ENCODE peak calls at places on chromosomes 11 and 22, in seven cellular contexts. W is stimulated activated CD4-positive, alpha-beta T cell treated with anti-CD3 and anti-CD28 coated beads, Interleukin-12 subunit alpha, Interleukin-12 subunit beta, amount 100 ng/mL, for 48 hours; E is stimulated activated CD8-positive, alpha-beta memory T cell treated with anti-CD3 and anti-CD28 coated beads, Interleukin-2, amount 100 ng/mL, for 1 hour; I is ureter; Y is activated CD8-positive, alpha-beta T cell treated with anti-CD3 and anti-CD28 coated beads, Interleukin-2, amount 10 ng/mL, durations not matched to agents 7 days and 5 days; R is stomach; U is AG09309. N is an unnamed sample.

GRCh38 chr22:43670545-43670944 is 141.6 kb downstream of the EFCAB6 start:
- DNase-seq in U (no peak), R (no peak), W (no peak), I (no peak), E (no peak), Y (no peak), N (no peak)

GRCh38 chr11:57917632-57918031 is 106.0 kb upstream of the OR9Q1 start:
- DNase-seq in Y (no peak), I (no peak), R (no peak), W (no peak), E (no peak), U (no peak), N (no peak)

GRCh38 chr22:27620367-27621154 is 181.0 kb downstream of the MN1 start:
- DNase-seq in U (no peak), I (no peak), R (no peak), Y (no peak), W (no peak), E (no peak), N (no peak)

GRCh38 chr22:26593763-26594162 is 3.8 kb upstream of the TPST2 start:
- DNase-seq in Y (no peak), W (no peak), E (no peak), R (no peak), I (no peak), U (no peak), N (no peak)

GRCh38 chr11:19694796-19695345 is 17.8 kb upstream of the NAV2 start:
- DNase-seq in R (no peak), U (no peak), I (no peak), Y (no peak), E (no peak), W (no peak), N (no peak)

GRCh38 chr11:19953909-19954308 is 206.4 kb downstream of the DBX1 start:
- DNase-seq in W (no peak), R (no peak), Y (no peak), U (peak), I (no peak), E (no peak), N (peak)

GRCh38 chr22:28801845-28802594 is 1.7 kb upstream of the XBP1 start:
- DNase-seq in U (no peak), E (no peak), I (no peak), Y (no peak), W (no peak), R (peak), N (no peak)

GRCh38 chr22:37368058-37368457 is 59.2 kb downstream of the ELFN2 start:
- DNase-seq in Y (no peak), U (no peak), I (no peak), W (no peak), E (no peak), R (no peak), N (no peak)

GRCh38 chr11:30789270-30789669 is 203.1 kb upstream of the MPPED2 start:
- DNase-seq in E (no peak), W (no peak), Y (no peak), U (no peak), I (no peak), R (no peak), N (no peak)

GRCh38 chr11:75100314-75100713 is 3.6 kb upstream of the OR2AT4 start:
- DNase-seq in R (no peak), I (no peak), U (no peak), W (peak), Y (no peak), E (no peak), N (no peak)

GRCh38 chr11:20658135-20658534 is 11.3 kb upstream of the NELL1 start:
- DNase-seq in Y (no peak), U (no peak), R (no peak), W (no peak), E (no peak), I (no peak), N (no peak)

GRCh38 chr22:20656902-20657836 is 116.7 kb upstream of the SERPIND1 start:
- DNase-seq in U (no peak), I (no peak), E (no peak), W (no peak), R (no peak), Y (no peak), N (no peak)

GRCh38 chr11:124669193-124669592 is 4.3 kb downstream of the SIAE start:
- DNase-seq in W (no peak), I (peak), R (peak), Y (peak), E (no peak), U (no peak), N (no peak)

GRCh38 chr22:39012525-39013516 is 1.2 kb upstream of the APOBEC3C start:
- DNase-seq in E (no peak), I (no peak), Y (no peak), U (no peak), W (no peak), R (no peak), N (no peak)

GRCh38 chr11:119647254-119647653 is 81.7 kb downstream of the NECTIN1 start:
- DNase-seq in R (no peak), E (no peak), U (no peak), Y (no peak), W (no peak), I (no peak), N (no peak)

GRCh38 chr11:77821349-77821851 is 456 bp downstream of the AAMDC start:
- DNase-seq in U (no peak), Y (peak), I (peak), W (no peak), R (no peak), E (no peak), N (no peak)

GRCh38 chr22:31635638-31636306 is 26.2 kb downstream of the PISD start:
- DNase-seq in E (no peak), W (no peak), U (no peak), I (no peak), R (peak), Y (no peak), N (no peak)

GRCh38 chr22:33921576-33922181 is 1.4 kb upstream of the LARGE1 start:
- DNase-seq in E (no peak), W (no peak), I (peak), Y (peak), R (peak), U (no peak), N (no peak)

GRCh38 chr11:117547911-117548310 is 220.3 kb downstream of the CEP164 start:
- DNase-seq in U (no peak), Y (no peak), W (no peak), R (no peak), I (no peak), E (no peak), N (no peak)

GRCh38 chr11:75827562-75827961 is 12.6 kb downstream of the UVRAG start:
- DNase-seq in E (no peak), Y (no peak), W (no peak), U (no peak), R (no peak), I (no peak), N (no peak)

GRCh38 chr11:64842366-64842759 is 2.1 kb downstream of the CDC42BPG start:
- DNase-seq in W (no peak), R (no peak), E (no peak), U (no peak), I (no peak), Y (no peak), N (no peak)

GRCh38 chr11:15941206-15941770 is 415.1 kb downstream of the SOX6 start:
- DNase-seq in W (no peak), E (no peak), I (no peak), R (no peak), U (no peak), Y (no peak), N (no peak)

GRCh38 chr22:37390075-37390474 is 37.2 kb downstream of the ELFN2 start:
- DNase-seq in I (no peak), U (no peak), E (no peak), R (no peak), W (no peak), Y (no peak), N (no peak)

GRCh38 chr11:92697461-92698314 is 271.8 kb upstream of the MTNR1B start:
- DNase-seq in I (no peak), Y (no peak), E (no peak), U (no peak), W (no peak), R (no peak), N (no peak)

GRCh38 chr11:78176605-78177141 is 11.8 kb downstream of the KCTD21 start:
- DNase-seq in R (no peak), W (no peak), Y (no peak), I (no peak), U (no peak), E (no peak), N (no peak)

GRCh38 chr11:87871071-87871470 is 304.2 kb downstream of the RAB38 start:
- DNase-seq in U (no peak), I (no peak), W (no peak), Y (no peak), R (no peak), E (no peak), N (no peak)

GRCh38 chr11:43282607-43283440 is 29.0 kb upstream of the API5 start:
- DNase-seq in U (no peak), E (peak), W (peak), Y (peak), I (no peak), R (no peak), N (no peak)

GRCh38 chr11:6742260-6742659 is 29.5 kb downstream of the OR2AG2 start:
- DNase-seq in E (no peak), W (no peak), R (no peak), I (no peak), U (no peak), Y (no peak), N (no peak)

GRCh38 chr22:30195245-30196140 is 51.1 kb downstream of the LIF start:
- DNase-seq in W (no peak), R (no peak), Y (no peak), E (no peak), U (no peak), I (no peak), N (no peak)

N was measured in retinal pigment epithelial cell.